ENCODE peak calls at places on chromosomes 13 and 19, in five cellular contexts. G, Q, Y, I and T are unnamed samples.

GRCh38 chr19:44640518-44640917 is 3.2 kb upstream of the PVR start:
- DNase-seq in I (no peak), Q (no peak), G (no peak), Y (peak), T (no peak)

GRCh38 chr19:38285567-38285966 is 18.5 kb upstream of the C19orf33 start:
- DNase-seq in G (no peak), Y (no peak), I (no peak), Q (no peak), T (no peak)

GRCh38 chr19:49950956-49951526 is 9.9 kb downstream of the SIGLEC11 start:
- DNase-seq in Q (no peak), I (no peak), G (no peak), Y (no peak), T (peak)

GRCh38 chr13:99528547-99528946 is 27.3 kb downstream of the TM9SF2 start:
- DNase-seq in I (no peak), Q (no peak), Y (no peak), G (no peak), T (no peak)

GRCh38 chr13:46963874-46964273 is 67.0 kb upstream of the HTR2A start:
- DNase-seq in I (no peak), G (no peak), Q (no peak), Y (no peak), T (no peak)

GRCh38 chr19:35114656-35115537 is 726 bp upstream of the FXYD3 start:
- DNase-seq in I (peak), G (peak), Y (peak), Q (peak), T (peak)

GRCh38 chr13:32902898-32903297 is 113.3 kb upstream of the KL start:
- DNase-seq in Y (peak), G (no peak), I (no peak), Q (peak), T (no peak)

GRCh38 chr13:93959796-93960533 is 519.5 kb downstream of the DCT start:
- DNase-seq in I (no peak), Q (no peak), G (no peak), Y (no peak), T (no peak)

GRCh38 chr13:91630916-91631315 is 232.5 kb downstream of the GPC5 start:
- DNase-seq in G (no peak), Q (no peak), Y (no peak), I (no peak), T (no peak)